ENCODE peak calls at places on chromosomes 16 and 17, in five cellular contexts. W is HuH-7, O is activated T-cell treated with anti-CD3 and anti-CD28 coated beads for 1 hour, B is NAMALWA, Y is C1 segment of cervical spinal cord. Q is an unnamed sample.

GRCh38 chr16:53061256-53061655 is 6.5 kb downstream of the CHD9 start:
- DNase-seq in W (no peak), O (no peak), B (no peak), Y (no peak), Q (no peak)

GRCh38 chr17:42598905-42599304 is 10.3 kb downstream of the RETREG3 start:
- DNase-seq in W (no peak), O (no peak), B (no peak), Y (no peak), Q (no peak)

GRCh38 chr17:58538801-58539410 is 24.5 kb upstream of the MTMR4 start:
- DNase-seq in W (no peak), O (no peak), B (no peak), Y (no peak), Q (no peak)

GRCh38 chr16:56748191-56748590 is 18.3 kb downstream of the NUP93 start:
- DNase-seq in W (no peak), O (no peak), B (no peak), Y (no peak), Q (no peak)

GRCh38 chr17:81828656-81829055 is 4.4 kb downstream of the MCRIP1 start:
- DNase-seq in W (no peak), O (no peak), B (no peak), Y (no peak), Q (no peak)

GRCh38 chr17:43372273-43372911 is 26.4 kb upstream of the ARL4D start:
- DNase-seq in W (no peak), O (no peak), B (peak; percentile 81), Y (no peak), Q (no peak)

GRCh38 chr17:41939044-41939695 is 8.8 kb downstream of the ODAD4 start:
- DNase-seq in W (no peak), O (no peak), B (no peak), Y (no peak), Q (no peak)

GRCh38 chr16:49632798-49633189 is 223.1 kb downstream of the ZNF423 start:
- DNase-seq in W (no peak), O (no peak), B (no peak), Y (no peak), Q (no peak)

GRCh38 chr17:17156511-17156910 is 49.6 kb downstream of the PLD6 start:
- DNase-seq in W (no peak), O (no peak), B (no peak), Y (no peak), Q (no peak)

GRCh38 chr17:79664925-79665738 is 54.3 kb upstream of the RBFOX3 start:
- DNase-seq in W (no peak), O (no peak), B (no peak), Y (no peak), Q (no peak)

GRCh38 chr17:35801583-35802224 is 6.3 kb upstream of the MMP28 start:
- DNase-seq in W (no peak), O (no peak), B (peak; percentile 65), Y (peak; percentile 53), Q (no peak)

Q was measured in Panc1.